ENCODE peak calls at places on chromosomes 12 and 14, in six cellular contexts. E is left ventricle myocardium inferior; O is CD8-positive, alpha-beta T cell; H is right lobe of liver; F is iPS DF 6.9; V is CD4-positive, alpha-beta memory T cell. M is an unnamed sample.

GRCh38 chr12:53060064-53060720 is 10.3 kb downstream of the TNS2 start:
- DNase-seq in V (no peak), F (no peak), E (no peak), H (no peak), O (no peak), M (no peak)

GRCh38 chr12:119710374-119710773 is 42.4 kb downstream of the PRKAB1 start:
- DNase-seq in O (no peak), H (no peak), F (no peak), V (no peak), E (no peak), M (no peak)

GRCh38 chr14:51575225-51576111 is 76.2 kb upstream of the FRMD6 start:
- DNase-seq in H (no peak), F (no peak), O (no peak), V (no peak), E (peak; percentile 22), M (no peak)

GRCh38 chr12:128069359-128069997 is 197.5 kb upstream of the TMEM132C start:
- DNase-seq in F (peak; percentile 27), H (peak; percentile 29), V (no peak), O (no peak), E (no peak), M (no peak)

GRCh38 chr12:74365178-74365964 is 172.3 kb upstream of the ATXN7L3B start:
- DNase-seq in V (no peak), E (no peak), O (no peak), F (peak; percentile 27), H (no peak), M (no peak)

GRCh38 chr12:26117321-26117720 is 7.5 kb downstream of the BHLHE41 start:
- DNase-seq in V (no peak), F (no peak), O (no peak), E (no peak), H (no peak), M (no peak)

GRCh38 chr14:59238242-59238641 is 49.8 kb downstream of the DAAM1 start:
- DNase-seq in O (no peak), H (no peak), E (no peak), F (no peak), V (no peak), M (no peak)

GRCh38 chr14:62308316-62308715 is 546.1 kb downstream of the SNAPC1 start:
- DNase-seq in O (no peak), H (no peak), E (no peak), F (no peak), V (no peak), M (no peak)

GRCh38 chr12:94458882-94459772 is 540 bp downstream of the CEP83 start:
- DNase-seq in H (no peak), O (no peak), E (no peak), F (no peak), V (no peak), M (peak; percentile 44)

GRCh38 chr12:114220311-114220710 is 185.6 kb downstream of the TBX5 start:
- DNase-seq in V (no peak), E (no peak), H (no peak), F (no peak), O (no peak), M (no peak)

GRCh38 chr12:114916531-114916930 is 232.6 kb upstream of the TBX3 start:
- DNase-seq in F (no peak), H (no peak), E (no peak), V (no peak), O (no peak), M (no peak)

GRCh38 chr12:55009171-55009570 is 10.6 kb upstream of the NEUROD4 start:
- DNase-seq in H (no peak), O (no peak), F (no peak), V (no peak), E (no peak), M (no peak)

GRCh38 chr12:92185052-92185451 is 39.4 kb upstream of the BTG1 start:
- DNase-seq in O (no peak), V (peak; percentile 57), H (no peak), E (no peak), F (no peak), M (peak; percentile 70)

GRCh38 chr12:13223176-13223806 is 26.8 kb downstream of the EMP1 start:
- DNase-seq in E (no peak), F (no peak), V (no peak), H (no peak), O (no peak), M (no peak)

GRCh38 chr14:69968151-69968550 is 88.9 kb downstream of the SMOC1 start:
- DNase-seq in H (no peak), V (no peak), F (no peak), O (no peak), E (no peak), M (no peak)

GRCh38 chr12:93978553-93978952 is 169.8 kb upstream of the PLXNC1 start:
- DNase-seq in V (no peak), H (no peak), O (no peak), F (no peak), E (no peak), M (no peak)

GRCh38 chr12:52601671-52602070 is 408 bp upstream of the KRT72 start:
- DNase-seq in E (no peak), O (no peak), H (no peak), F (no peak), V (no peak), M (no peak)

GRCh38 chr12:130920711-130921381 is 32.9 kb upstream of the ADGRD1 start:
- DNase-seq in V (no peak), F (no peak), H (no peak), E (peak; percentile 72), O (no peak), M (no peak)

GRCh38 chr12:110079477-110080400 is 31.4 kb upstream of the C12orf76 start:
- DNase-seq in V (peak; percentile 83), F (no peak), O (peak; percentile 55), E (peak; percentile 40), H (peak; percentile 42), M (peak; percentile 44)

GRCh38 chr12:19892186-19892585 is 452.9 kb downstream of the AEBP2 start:
- DNase-seq in H (no peak), O (no peak), V (no peak), E (no peak), F (no peak), M (no peak)
- H3K27ac ChIP-seq in H (no peak overlapping the region), O (no peak overlapping the region), V (no peak overlapping the region), E (no peak overlapping the region), F (no peak overlapping the region), M (no peak overlapping the region)

GRCh38 chr12:113204806-113205205 is 16.5 kb upstream of the TPCN1 start:
- DNase-seq in V (no peak), H (no peak), F (no peak), O (no peak), E (no peak), M (no peak)
- H3K4me1 ChIP-seq in V (peaks cover 28% of the 10 kb centered on the region), H (peaks cover 19% of the 10 kb centered on the region), F (no peaks in the 10 kb centered on the region), O (peaks cover 26% of the 10 kb centered on the region), E (peaks cover 36% of the 10 kb centered on the region), M (peaks cover 25% of the 10 kb centered on the region)

GRCh38 chr12:102879-103168 is 36.3 kb downstream of the IQSEC3 start:
- DNase-seq in F (no peak), O (no peak), V (no peak), E (no peak), H (no peak), M (no peak)

GRCh38 chr12:101969-102878 is 35.7 kb downstream of the IQSEC3 start:
- DNase-seq in E (no peak), V (no peak), F (no peak), O (no peak), H (no peak), M (no peak)

GRCh38 chr12:103169-103981 is 36.8 kb downstream of the IQSEC3 start:
- DNase-seq in F (no peak), H (no peak), O (no peak), V (no peak), E (no peak), M (no peak)

GRCh38 chr12:98997-99396 is 32.4 kb downstream of the IQSEC3 start:
- DNase-seq in F (no peak), E (no peak), H (no peak), O (no peak), V (no peak), M (no peak)

GRCh38 chr12:99605-100004 is 33.0 kb downstream of the IQSEC3 start:
- DNase-seq in H (no peak), F (no peak), E (no peak), O (no peak), V (no peak), M (no peak)
- H3K4me3 ChIP-seq in H (no peak overlapping the region), F (no peak overlapping the region), E (no peak overlapping the region), O (no peak overlapping the region), V (no peak overlapping the region), M (no peak overlapping the region)

GRCh38 chr12:31928246-31929139 is 30.7 kb upstream of the RESF1 start:
- DNase-seq in F (no peak), H (no peak), O (no peak), E (no peak), V (no peak), M (peak; percentile 39)
- H3K27ac ChIP-seq in F (no peak overlapping the region), H (no peak overlapping the region), O (peak overlapping the region; percentile 44), E (no peak overlapping the region), V (peak overlapping the region; percentile 56), M (peak overlapping the region; percentile 62)

GRCh38 chr14:103391048-103391447 is 5.8 kb downstream of the MARK3 start:
- DNase-seq in E (no peak), H (no peak), F (no peak), V (peak; percentile 70), O (peak; percentile 4), M (no peak)

GRCh38 chr14:103390605-103391004 is 5.4 kb downstream of the MARK3 start:
- DNase-seq in E (no peak), F (no peak), V (no peak), H (no peak), O (no peak), M (no peak)

GRCh38 chr14:103385994-103386491 is 828 bp downstream of the MARK3 start:
- DNase-seq in F (no peak), V (peak; percentile 66), O (peak; percentile 6), H (peak; percentile 49), E (no peak), M (peak; percentile 26)

GRCh38 chr14:103386632-103387329 is 1.6 kb downstream of the MARK3 start:
- DNase-seq in V (no peak), F (no peak), E (no peak), O (no peak), H (no peak), M (no peak)

DNA sequence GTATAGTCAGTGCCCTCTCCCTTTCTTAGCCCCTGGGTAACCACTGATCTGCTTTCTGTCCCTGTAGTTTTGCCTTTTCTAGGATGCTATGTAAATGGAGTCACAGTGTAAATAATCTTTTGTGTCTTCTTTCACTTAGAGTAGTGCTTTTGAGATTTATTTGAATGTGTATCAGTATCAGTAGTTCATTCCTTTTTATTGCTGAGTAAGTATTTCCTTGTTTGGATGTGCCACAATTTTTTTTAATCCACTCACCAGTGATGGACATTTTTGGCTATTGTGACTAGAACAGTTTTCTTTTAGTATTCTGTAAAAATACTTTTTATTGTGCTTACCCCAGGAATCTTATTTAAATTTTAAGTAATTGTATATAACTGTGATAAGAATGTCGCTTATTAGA is 3.4 kb downstream of the MARK3 start:
- DNase-seq in H (no peak), F (no peak), O (no peak), E (no peak), V (no peak), M (no peak)
- H3K4me1 ChIP-seq in H (peaks cover 47% of the 10 kb centered on the region), F (no peaks in the 10 kb centered on the region), O (peaks cover 41% of the 10 kb centered on the region), E (peaks cover 87% of the 10 kb centered on the region), V (peaks cover 67% of the 10 kb centered on the region), M (peaks cover 42% of the 10 kb centered on the region)

M was measured in naive thymus-derived CD4-positive, alpha-beta T cell.